ENCODE peak calls at places on chromosomes 2 and 18, in seven cellular contexts. X is IMR-90, F is HCT116, J is HepG2, P is A549, U is GM12878, D is K562. S is an unnamed sample.

GRCh38 chr2:217179854-217180253 is 320.0 kb upstream of the TNP1 start:
- DNase-seq in P (no peak), U (no peak), X (no peak), J (no peak), D (no peak), F (no peak), S (no peak)

GRCh38 chr2:218852911-218853667 is 6.5 kb upstream of the WNT6 start:
- DNase-seq in U (no peak), D (peak; percentile 50), P (peak; percentile 75), X (peak; percentile 52), F (peak; percentile 77), J (peak; percentile 61), S (peak; percentile 91)

GRCh38 chr2:178796079-178796677 is 11.0 kb downstream of the TTN start:
- DNase-seq in P (peak; percentile 33), F (peak; percentile 22), D (no peak), U (no peak), X (peak; percentile 50), J (peak; percentile 10), S (no peak)

GRCh38 chr18:10329116-10329515 is 125.3 kb upstream of the APCDD1 start:
- DNase-seq in X (peak; percentile 45), U (no peak), P (no peak), D (no peak), J (no peak), F (no peak), S (no peak)

GRCh38 chr2:10042301-10043161 is 819 bp upstream of the KLF11 start:
- DNase-seq in F (no peak), U (no peak), D (peak; percentile 35), J (peak; percentile 80), P (no peak), X (peak; percentile 47), S (peak; percentile 74)

GRCh38 chr2:109728809-109729208 is 65.3 kb upstream of the RGPD5 start:
- DNase-seq in U (no peak), P (no peak), F (no peak), D (no peak), X (no peak), J (no peak), S (no peak)

GRCh38 chr2:238974510-238975166 is 126.8 kb downstream of the TWIST2 start:
- DNase-seq in X (peak; percentile 92), P (peak; percentile 80), U (no peak), F (peak; percentile 22), J (no peak), D (no peak), S (peak; percentile 23)

GRCh38 chr2:134359367-134360081 is 105.7 kb downstream of the MGAT5 start:
- DNase-seq in J (peak; percentile 88), X (peak; percentile 59), U (no peak), P (no peak), D (no peak), F (peak; percentile 13), S (no peak)

GRCh38 chr2:240974771-240975572 is 23.4 kb upstream of the SNED1 start:
- DNase-seq in X (peak; percentile 30), F (no peak), P (no peak), D (no peak), U (no peak), J (no peak), S (no peak)

GRCh38 chr2:170228429-170228828 is 50.5 kb downstream of the MYO3B start:
- DNase-seq in D (no peak), F (no peak), P (no peak), U (no peak), J (no peak), X (no peak), S (no peak)

GRCh38 chr2:111679202-111679601 is 204.8 kb downstream of the ANAPC1 start:
- DNase-seq in X (peak; percentile 16), J (no peak), D (no peak), P (no peak), F (no peak), U (no peak), S (no peak)

GRCh38 chr2:239910404-239910803 is 114.7 kb downstream of the NDUFA10 start:
- DNase-seq in D (no peak), F (no peak), P (no peak), U (no peak), J (no peak), X (no peak), S (no peak)

GRCh38 chr2:63814114-63814513 is 27.6 kb upstream of the UGP2 start:
- DNase-seq in J (no peak), X (peak; percentile 44), D (no peak), F (no peak), U (no peak), P (no peak), S (no peak)

GRCh38 chr18:63293930-63294329 is 25.6 kb downstream of the BCL2 start:
- DNase-seq in F (no peak), U (no peak), D (no peak), P (no peak), J (no peak), X (no peak), S (no peak)

GRCh38 chr2:206611191-206611590 is 31.1 kb upstream of the FAM237A start:
- DNase-seq in U (no peak), F (no peak), J (no peak), X (no peak), D (no peak), P (no peak), S (no peak)

GRCh38 chr2:238130696-238131628 is 7.5 kb upstream of the KLHL30 start:
- DNase-seq in X (no peak), F (no peak), U (no peak), D (no peak), P (no peak), J (no peak), S (no peak)

GRCh38 chr2:219104107-219105050 is 43.7 kb upstream of the IHH start:
- DNase-seq in F (peak; percentile 33), D (peak; percentile 58), U (no peak), J (peak; percentile 66), P (peak; percentile 60), X (peak; percentile 32), S (no peak)

GRCh38 chr2:173750332-173750731 is 214.8 kb downstream of the SP3 start:
- DNase-seq in J (no peak), U (no peak), X (peak; percentile 25), D (no peak), F (no peak), P (no peak), S (no peak)

GRCh38 chr2:39723946-39724827 is 54.9 kb downstream of the THUMPD2 start:
- DNase-seq in X (no peak), D (no peak), J (no peak), U (no peak), F (no peak), P (no peak), S (no peak)

GRCh38 chr18:13217971-13218375 is 587 bp upstream of the LDLRAD4 start:
- DNase-seq in F (no peak), U (no peak), P (no peak), J (no peak), X (no peak), D (peak; percentile 27), S (peak; percentile 68)

GRCh38 chr2:233501198-233502076 is 65.1 kb downstream of the USP40 start:
- DNase-seq in D (no peak), P (no peak), F (no peak), X (peak; percentile 81), J (no peak), U (no peak), S (no peak)

GRCh38 chr2:112048887-112049286 is 6.2 kb upstream of the TMEM87B start:
- DNase-seq in F (peak; percentile 59), U (no peak), P (peak; percentile 65), X (peak; percentile 74), D (peak; percentile 29), J (peak; percentile 71), S (no peak)

DNA sequence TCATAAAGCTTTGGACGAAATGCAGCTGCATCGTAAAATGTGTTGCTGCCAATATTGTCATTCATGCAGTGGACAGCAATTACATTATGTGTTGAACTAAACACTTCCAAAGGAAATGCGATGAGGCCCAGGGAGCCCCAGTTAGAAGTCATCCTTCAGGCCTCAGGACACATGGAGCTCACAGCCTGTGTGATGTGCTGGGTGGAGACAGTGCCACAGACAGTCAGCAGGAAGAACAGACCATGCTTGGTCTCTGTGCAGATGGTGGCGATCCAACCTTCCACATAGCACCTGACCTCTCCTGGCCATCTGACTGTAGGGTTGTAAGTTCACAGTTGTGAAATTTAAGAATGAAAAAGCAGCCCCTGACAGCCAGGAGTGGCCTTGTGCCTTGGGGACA is 118.3 kb upstream of the ALKAL2 start:
- DNase-seq in P (no peak), J (no peak), U (no peak), D (no peak), F (no peak), X (no peak), S (no peak)
- TF ChIP-seq RAD21 in P (no peak), J (no peak), U (no peak), D (no peak), F (no peak), X (no peak), S (no peak)

GRCh38 chr2:101770672-101771071 is 73.2 kb downstream of the MAP4K4 start:
- DNase-seq in J (peak; percentile 82), U (peak; percentile 30), D (peak; percentile 21), P (peak; percentile 67), X (peak; percentile 62), F (peak; percentile 62), S (no peak)
- TF ChIP-seq RAD21 in J (peak; percentile 58), U (peak; percentile 52), D (peak; percentile 71), P (peak; percentile 53), X (peak; percentile 39), F (peak; percentile 51), S (peak; percentile 24)

GRCh38 chr2:7011376-7012083 is 94.3 kb downstream of the RNF144A start:
- DNase-seq in U (no peak), D (no peak), X (no peak), P (no peak), J (no peak), F (no peak), S (no peak)
- TF ChIP-seq RAD21 in U (no peak), D (no peak), X (no peak), P (no peak), J (no peak), F (no peak), S (no peak)

GRCh38 chr18:59039449-59039848 is 100.2 kb upstream of the SEC11C start:
- DNase-seq in X (no peak), U (no peak), D (no peak), F (no peak), P (no peak), J (no peak), S (no peak)
- TF ChIP-seq RAD21 in X (no peak), U (no peak), D (no peak), F (no peak), P (no peak), J (no peak), S (no peak)

DNA sequence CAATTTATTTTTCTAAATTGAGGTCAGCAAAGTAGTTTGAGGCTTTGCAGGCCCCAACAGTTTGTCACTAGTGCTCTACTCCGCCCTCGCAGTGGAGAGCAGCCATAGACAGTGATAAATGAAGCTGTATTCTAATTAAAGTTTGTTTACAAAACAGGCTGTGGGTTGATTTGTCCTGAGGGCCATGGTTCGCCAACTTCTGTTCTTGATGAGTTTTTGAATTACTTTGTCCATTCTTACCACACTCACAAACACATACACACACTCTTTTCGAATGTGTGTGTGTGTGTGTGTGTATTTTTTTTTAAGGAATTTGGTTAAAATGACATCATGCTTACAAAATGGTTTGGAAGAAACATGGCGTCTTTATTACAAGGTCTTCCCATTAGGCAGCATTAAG is 68.6 kb downstream of the MTCL1 start:
- DNase-seq in U (no peak), D (no peak), F (no peak), J (no peak), P (no peak), X (no peak), S (no peak)
- TF ChIP-seq RAD21 in U (no peak), D (no peak), F (no peak), J (no peak), P (no peak), X (no peak), S (no peak)

GRCh38 chr2:189153608-189154007 is 26.0 kb downstream of the COL5A2 start:
- DNase-seq in U (no peak), X (peak; percentile 89), D (no peak), P (no peak), J (no peak), F (no peak), S (no peak)
- TF ChIP-seq RAD21 in U (no peak), X (no peak), D (no peak), P (no peak), J (no peak), F (no peak), S (no peak)

S was measured in H1.